ENCODE peak calls at places on chromosomes 12 and 14, in four cellular contexts. One of them, this sample, is unnamed. For H3K36me3, the result is how much of the 10 kb centered on the place peaks cover.

GRCh38 chr12:24533953-24534352 is 414.9 kb downstream of the BCAT1 start:
- DNase-seq in pancreas: no peak
- DNase-seq in CD4-positive, alpha-beta memory T cell: no peak
- DNase-seq in mucosa of descending colon: no peak
- DNase-seq in this sample: no peak

GRCh38 chr12:20368653-20369163 is 371 bp downstream of the PDE3A start:
- DNase-seq in CD4-positive, alpha-beta memory T cell: no peak
- DNase-seq in mucosa of descending colon: peak
- DNase-seq in pancreas: peak
- DNase-seq in this sample: peak

GRCh38 chr12:95102916-95103671 is 29.7 kb upstream of the NR2C1 start:
- DNase-seq in mucosa of descending colon: peak
- DNase-seq in CD4-positive, alpha-beta memory T cell: peak
- DNase-seq in pancreas: no peak
- DNase-seq in this sample: peak

GRCh38 chr12:104358353-104359003 is 54.9 kb downstream of the EID3 start:
- DNase-seq in pancreas: peak
- DNase-seq in mucosa of descending colon: peak
- DNase-seq in CD4-positive, alpha-beta memory T cell: peak
- DNase-seq in this sample: peak

GRCh38 chr12:49043856-49044258 is 16.7 kb downstream of the KMT2D start:
- DNase-seq in pancreas: peak
- DNase-seq in CD4-positive, alpha-beta memory T cell: peak
- DNase-seq in mucosa of descending colon: peak
- DNase-seq in this sample: peak

GRCh38 chr14:99757331-99758070 is 35.7 kb upstream of the EML1 start:
- DNase-seq in mucosa of descending colon: no peak
- DNase-seq in pancreas: no peak
- DNase-seq in CD4-positive, alpha-beta memory T cell: no peak
- DNase-seq in this sample: peak

GRCh38 chr14:55949708-55950107 is 168.5 kb upstream of the PELI2 start:
- DNase-seq in CD4-positive, alpha-beta memory T cell: no peak
- DNase-seq in pancreas: no peak
- DNase-seq in mucosa of descending colon: no peak
- DNase-seq in this sample: no peak

GRCh38 chr14:77498984-77499527 is 440 bp upstream of the ISM2 start:
- DNase-seq in mucosa of descending colon: no peak
- DNase-seq in CD4-positive, alpha-beta memory T cell: no peak
- DNase-seq in pancreas: no peak
- DNase-seq in this sample: no peak

GRCh38 chr14:37697489-37698121 is 102.2 kb downstream of the TTC6 start:
- DNase-seq in mucosa of descending colon: no peak
- DNase-seq in CD4-positive, alpha-beta memory T cell: no peak
- DNase-seq in pancreas: no peak
- DNase-seq in this sample: no peak

GRCh38 chr14:96735509-96735908 is 61.7 kb upstream of the VRK1 start:
- DNase-seq in pancreas: no peak
- DNase-seq in mucosa of descending colon: no peak
- DNase-seq in CD4-positive, alpha-beta memory T cell: no peak
- DNase-seq in this sample: no peak

GRCh38 chr14:90140956-90141316 is 79.1 kb downstream of the KCNK13 start:
- DNase-seq in pancreas: no peak
- DNase-seq in mucosa of descending colon: no peak
- DNase-seq in CD4-positive, alpha-beta memory T cell: no peak
- DNase-seq in this sample: peak

GRCh38 chr12:14257734-14258467 is 107.6 kb upstream of the ATF7IP start:
- DNase-seq in pancreas: peak
- DNase-seq in CD4-positive, alpha-beta memory T cell: peak
- DNase-seq in mucosa of descending colon: peak
- DNase-seq in this sample: peak

GRCh38 chr12:6950944-6951540 is at the start of gene PTPN6:
- DNase-seq in CD4-positive, alpha-beta memory T cell: peak
- DNase-seq in pancreas: peak
- DNase-seq in mucosa of descending colon: peak
- DNase-seq in this sample: no peak

GRCh38 chr14:100640481-100641273 is 53.5 kb upstream of the BEGAIN start:
- DNase-seq in mucosa of descending colon: peak
- DNase-seq in pancreas: no peak
- DNase-seq in CD4-positive, alpha-beta memory T cell: peak
- DNase-seq in this sample: no peak

GRCh38 chr14:72999316-72999715 is 27.6 kb downstream of the ZFYVE1 start:
- DNase-seq in pancreas: no peak
- DNase-seq in mucosa of descending colon: no peak
- DNase-seq in CD4-positive, alpha-beta memory T cell: no peak
- DNase-seq in this sample: no peak

GRCh38 chr12:52370906-52371608 is 3.8 kb upstream of the KRT85 start:
- DNase-seq in pancreas: no peak
- DNase-seq in CD4-positive, alpha-beta memory T cell: no peak
- DNase-seq in mucosa of descending colon: peak
- DNase-seq in this sample: no peak

GRCh38 chr12:113296557-113297213 is 38.2 kb downstream of the SLC8B1 start:
- DNase-seq in CD4-positive, alpha-beta memory T cell: no peak
- DNase-seq in mucosa of descending colon: no peak
- DNase-seq in pancreas: no peak
- DNase-seq in this sample: no peak

GRCh38 chr12:104274811-104275210 is 28.7 kb upstream of the EID3 start:
- DNase-seq in pancreas: no peak
- DNase-seq in mucosa of descending colon: no peak
- DNase-seq in CD4-positive, alpha-beta memory T cell: no peak
- DNase-seq in this sample: no peak

GRCh38 chr12:121290410-121290809 is 6.1 kb downstream of the CAMKK2 start:
- DNase-seq in mucosa of descending colon: no peak
- DNase-seq in pancreas: peak
- DNase-seq in CD4-positive, alpha-beta memory T cell: no peak
- DNase-seq in this sample: no peak

GRCh38 chr12:95460901-95461300 is 13.1 kb upstream of the METAP2 start:
- DNase-seq in mucosa of descending colon: no peak
- DNase-seq in CD4-positive, alpha-beta memory T cell: no peak
- DNase-seq in pancreas: no peak
- DNase-seq in this sample: no peak

GRCh38 chr12:121240484-121241202 is 30.7 kb downstream of the P2RX4 start:
- DNase-seq in mucosa of descending colon: peak
- DNase-seq in pancreas: no peak
- DNase-seq in CD4-positive, alpha-beta memory T cell: peak
- DNase-seq in this sample: no peak

GRCh38 chr14:96260341-96260821 is 4.4 kb downstream of the BDKRB1 start:
- DNase-seq in pancreas: no peak
- DNase-seq in CD4-positive, alpha-beta memory T cell: no peak
- DNase-seq in mucosa of descending colon: no peak
- DNase-seq in this sample: no peak

GRCh38 chr12:118356809-118357326 is 15.8 kb downstream of the TAOK3 start:
- DNase-seq in mucosa of descending colon: no peak
- DNase-seq in CD4-positive, alpha-beta memory T cell: no peak
- DNase-seq in pancreas: no peak
- DNase-seq in this sample: no peak

GRCh38 chr12:52182898-52183543 is 8.8 kb downstream of the KRT80 start:
- DNase-seq in mucosa of descending colon: no peak
- DNase-seq in pancreas: no peak
- DNase-seq in CD4-positive, alpha-beta memory T cell: no peak
- DNase-seq in this sample: no peak

GRCh38 chr12:52813885-52814709 is at the start of gene KRT4:
- DNase-seq in pancreas: no peak
- DNase-seq in mucosa of descending colon: no peak
- DNase-seq in CD4-positive, alpha-beta memory T cell: no peak
- DNase-seq in this sample: no peak

GRCh38 chr12:16329594-16329993 is 17.9 kb upstream of the MGST1 start:
- DNase-seq in pancreas: no peak
- DNase-seq in CD4-positive, alpha-beta memory T cell: no peak
- DNase-seq in mucosa of descending colon: no peak
- DNase-seq in this sample: no peak

GRCh38 chr12:23028158-23028802 is 403.3 kb downstream of the ETNK1 start:
- DNase-seq in mucosa of descending colon: no peak
- DNase-seq in pancreas: no peak
- DNase-seq in CD4-positive, alpha-beta memory T cell: no peak
- DNase-seq in this sample: no peak

GRCh38 chr14:23182372-23183014 is 967 bp downstream of the SLC7A8 start:
- DNase-seq in pancreas: peak
- DNase-seq in CD4-positive, alpha-beta memory T cell: peak
- DNase-seq in mucosa of descending colon: peak
- DNase-seq in this sample: no peak

GRCh38 chr14:28901631-28902030 is 135.0 kb downstream of the FOXG1 start:
- DNase-seq in CD4-positive, alpha-beta memory T cell: no peak
- DNase-seq in mucosa of descending colon: no peak
- DNase-seq in pancreas: no peak
- DNase-seq in this sample: no peak

GRCh38 chr14:99756796-99757195 is 36.4 kb upstream of the EML1 start:
- DNase-seq in pancreas: no peak
- DNase-seq in mucosa of descending colon: no peak
- DNase-seq in CD4-positive, alpha-beta memory T cell: no peak
- DNase-seq in this sample: no peak

GRCh38 chr14:26128931-26129674 is 468.7 kb downstream of the NOVA1 start:
- DNase-seq in mucosa of descending colon: peak
- DNase-seq in pancreas: no peak
- DNase-seq in CD4-positive, alpha-beta memory T cell: no peak
- DNase-seq in this sample: peak

GRCh38 chr12:118986043-118986442 is 4.7 kb downstream of the SRRM4 start:
- DNase-seq in CD4-positive, alpha-beta memory T cell: no peak
- DNase-seq in mucosa of descending colon: no peak
- DNase-seq in pancreas: no peak
- DNase-seq in this sample: no peak

GRCh38 chr12:47033081-47033480 is 46.3 kb upstream of the PCED1B start:
- DNase-seq in CD4-positive, alpha-beta memory T cell: no peak
- DNase-seq in mucosa of descending colon: no peak
- DNase-seq in pancreas: no peak
- DNase-seq in this sample: no peak

GRCh38 chr14:24307575-24308341 is at the start of gene CIDEB:
- DNase-seq in CD4-positive, alpha-beta memory T cell: peak
- DNase-seq in pancreas: no peak
- DNase-seq in mucosa of descending colon: peak
- DNase-seq in this sample: peak

GRCh38 chr14:104386281-104386841 is 193.2 kb upstream of the C14orf180 start:
- DNase-seq in mucosa of descending colon: no peak
- DNase-seq in pancreas: peak
- DNase-seq in CD4-positive, alpha-beta memory T cell: no peak
- DNase-seq in this sample: no peak

GRCh38 chr12:124809391-124809790 is 54.3 kb downstream of the SCARB1 start:
- DNase-seq in pancreas: no peak
- DNase-seq in mucosa of descending colon: no peak
- DNase-seq in CD4-positive, alpha-beta memory T cell: no peak
- DNase-seq in this sample: no peak

GRCh38 chr14:63039800-63040380 is 5.4 kb downstream of the KCNH5 start:
- DNase-seq in pancreas: no peak
- DNase-seq in CD4-positive, alpha-beta memory T cell: no peak
- DNase-seq in mucosa of descending colon: no peak
- DNase-seq in this sample: peak

GRCh38 chr14:23636317-23637211 is at the start of gene DHRS2:
- DNase-seq in pancreas: no peak
- DNase-seq in mucosa of descending colon: no peak
- DNase-seq in CD4-positive, alpha-beta memory T cell: no peak
- DNase-seq in this sample: no peak

GRCh38 chr12:38384816-38385491 is 68.4 kb downstream of the ALG10B start:
- DNase-seq in mucosa of descending colon: no peak
- DNase-seq in pancreas: no peak
- DNase-seq in CD4-positive, alpha-beta memory T cell: peak
- DNase-seq in this sample: no peak

GRCh38 chr12:132124766-132125425 is 19.2 kb downstream of the DDX51 start:
- DNase-seq in CD4-positive, alpha-beta memory T cell: no peak
- DNase-seq in pancreas: peak
- DNase-seq in mucosa of descending colon: no peak
- DNase-seq in this sample: no peak
- H3K36me3 ChIP-seq in CD4-positive, alpha-beta memory T cell: under half
- H3K36me3 ChIP-seq in pancreas: under half
- H3K36me3 ChIP-seq in mucosa of descending colon: under half
- H3K36me3 ChIP-seq in this sample: half or more

DNA sequence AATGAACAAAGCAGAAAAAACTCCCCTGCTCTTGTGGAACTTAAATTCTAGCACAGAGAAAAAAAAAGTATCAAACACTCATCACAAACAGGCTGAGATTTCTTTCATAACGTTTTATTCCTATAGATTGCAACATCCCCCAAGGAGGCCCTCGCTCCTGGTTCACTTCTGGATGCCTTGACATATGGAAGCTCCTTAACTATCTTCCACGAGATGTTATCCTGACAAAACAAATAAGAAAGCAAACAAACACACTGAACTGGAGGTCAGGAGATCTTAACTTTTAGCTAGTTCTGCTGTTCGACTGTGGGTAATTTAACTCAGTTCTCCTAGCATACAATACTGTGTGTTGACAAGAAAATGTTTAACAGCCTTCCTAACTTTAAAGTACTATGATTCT is 104.8 kb downstream of the ETV6 start:
- DNase-seq in pancreas: no peak
- DNase-seq in CD4-positive, alpha-beta memory T cell: no peak
- DNase-seq in mucosa of descending colon: no peak
- DNase-seq in this sample: no peak
- H3K4me3 ChIP-seq in pancreas: no peak
- H3K4me3 ChIP-seq in CD4-positive, alpha-beta memory T cell: no peak
- H3K4me3 ChIP-seq in mucosa of descending colon: no peak
- H3K4me3 ChIP-seq in this sample: no peak

GRCh38 chr12:51077930-51078329 is 5.5 kb downstream of the CSRNP2 start:
- DNase-seq in CD4-positive, alpha-beta memory T cell: no peak
- DNase-seq in pancreas: no peak
- DNase-seq in mucosa of descending colon: no peak
- DNase-seq in this sample: no peak
- H3K36me3 ChIP-seq in CD4-positive, alpha-beta memory T cell: under half
- H3K36me3 ChIP-seq in pancreas: under half
- H3K36me3 ChIP-seq in mucosa of descending colon: under half
- H3K36me3 ChIP-seq in this sample: under half

GRCh38 chr14:39384177-39384576 is 48.1 kb downstream of the FBXO33 start:
- DNase-seq in mucosa of descending colon: no peak
- DNase-seq in CD4-positive, alpha-beta memory T cell: no peak
- DNase-seq in pancreas: no peak
- DNase-seq in this sample: no peak
- H3K4me3 ChIP-seq in mucosa of descending colon: no peak
- H3K4me3 ChIP-seq in CD4-positive, alpha-beta memory T cell: no peak
- H3K4me3 ChIP-seq in pancreas: no peak
- H3K4me3 ChIP-seq in this sample: no peak

DNA sequence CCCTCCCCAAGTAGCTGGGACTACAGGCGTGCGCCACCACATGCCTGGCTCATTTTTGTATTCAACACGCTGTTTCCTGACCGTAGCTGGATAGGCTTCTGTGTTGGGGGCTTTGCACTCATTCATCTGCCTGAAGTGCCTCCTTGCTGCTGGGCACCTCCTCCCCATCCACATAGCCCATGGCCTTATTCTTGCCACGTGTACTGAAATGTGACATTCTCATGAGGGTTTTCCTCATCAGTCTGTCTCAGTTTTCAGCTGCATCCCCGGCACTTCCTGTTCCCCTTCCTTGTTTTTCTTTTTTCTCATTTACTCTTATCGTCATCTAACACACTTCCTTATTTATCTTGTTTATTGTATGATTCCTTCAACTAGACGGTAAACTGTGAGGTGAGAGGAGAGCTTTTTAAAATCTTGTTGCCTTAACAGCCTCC is 36.6 kb downstream of the RCOR1 start:
- DNase-seq in pancreas: no peak
- DNase-seq in mucosa of descending colon: peak
- DNase-seq in CD4-positive, alpha-beta memory T cell: no peak
- DNase-seq in this sample: no peak
- H3K36me3 ChIP-seq in pancreas: under half
- H3K36me3 ChIP-seq in mucosa of descending colon: under half
- H3K36me3 ChIP-seq in CD4-positive, alpha-beta memory T cell: under half
- H3K36me3 ChIP-seq in this sample: under half

GRCh38 chr14:68947802-68948201 is 31.3 kb downstream of the ACTN1 start:
- DNase-seq in pancreas: no peak
- DNase-seq in CD4-positive, alpha-beta memory T cell: no peak
- DNase-seq in mucosa of descending colon: peak
- DNase-seq in this sample: peak
- H3K4me3 ChIP-seq in pancreas: no peak
- H3K4me3 ChIP-seq in CD4-positive, alpha-beta memory T cell: no peak
- H3K4me3 ChIP-seq in mucosa of descending colon: no peak
- H3K4me3 ChIP-seq in this sample: no peak